ENCODE peak calls at places on chromosomes 7 and 10, in five cellular contexts. P, S, Q, V and W are unnamed samples.
A peak's percentile ranks its signal among the peaks of the same experiment; 100 is the strongest.

GRCh38 chr10:86596266-86596665 is 58.1 kb upstream of the OPN4 start:
- DNase-seq in V (no peak), Q (peak; percentile 31), S (no peak), P (no peak), W (no peak)

GRCh38 chr10:62632071-62632809 is 172.3 kb upstream of the ADO start:
- DNase-seq in S (no peak), P (no peak), Q (no peak), V (no peak), W (peak; percentile 86)

GRCh38 chr10:92839191-92840085 is 8.9 kb upstream of the EXOC6 start:
- DNase-seq in Q (peak; percentile 87), P (peak; percentile 55), V (peak; percentile 91), S (no peak), W (no peak)

GRCh38 chr7:23380556-23380955 is 81.4 kb downstream of the MALSU1 start:
- DNase-seq in Q (no peak), S (no peak), V (no peak), P (no peak), W (no peak)

GRCh38 chr10:114309111-114309651 is 70.1 kb downstream of the VWA2 start:
- DNase-seq in P (no peak), S (no peak), V (peak; percentile 40), Q (peak; percentile 38), W (no peak)

GRCh38 chr7:71775648-71776047 is 636.5 kb downstream of the CALN1 start:
- DNase-seq in Q (no peak), V (no peak), P (no peak), S (no peak), W (no peak)

GRCh38 chr10:119316729-119317097 is 109.3 kb downstream of the GRK5 start:
- DNase-seq in Q (peak; percentile 76), V (peak; percentile 92), S (no peak), P (no peak), W (no peak)

GRCh38 chr10:111116762-111117445 is 40.1 kb downstream of the ADRA2A start:
- DNase-seq in S (no peak), Q (no peak), P (no peak), V (no peak), W (no peak)

GRCh38 chr10:118287076-118287806 is 54.9 kb downstream of the FAM204A start:
- DNase-seq in V (no peak), Q (no peak), S (no peak), P (no peak), W (no peak)

GRCh38 chr7:100546868-100547800 is 8.1 kb downstream of the AGFG2 start:
- DNase-seq in S (no peak), Q (no peak), P (no peak), V (no peak), W (no peak)

GRCh38 chr7:7913506-7913905 is 55.1 kb upstream of the GLCCI1 start:
- DNase-seq in V (peak; percentile 10), P (no peak), S (no peak), Q (no peak), W (no peak)

GRCh38 chr10:91389636-91390512 is 20.3 kb upstream of the HECTD2 start:
- DNase-seq in S (peak; percentile 36), V (peak; percentile 71), P (no peak), Q (peak; percentile 81), W (peak; percentile 37)

DNA sequence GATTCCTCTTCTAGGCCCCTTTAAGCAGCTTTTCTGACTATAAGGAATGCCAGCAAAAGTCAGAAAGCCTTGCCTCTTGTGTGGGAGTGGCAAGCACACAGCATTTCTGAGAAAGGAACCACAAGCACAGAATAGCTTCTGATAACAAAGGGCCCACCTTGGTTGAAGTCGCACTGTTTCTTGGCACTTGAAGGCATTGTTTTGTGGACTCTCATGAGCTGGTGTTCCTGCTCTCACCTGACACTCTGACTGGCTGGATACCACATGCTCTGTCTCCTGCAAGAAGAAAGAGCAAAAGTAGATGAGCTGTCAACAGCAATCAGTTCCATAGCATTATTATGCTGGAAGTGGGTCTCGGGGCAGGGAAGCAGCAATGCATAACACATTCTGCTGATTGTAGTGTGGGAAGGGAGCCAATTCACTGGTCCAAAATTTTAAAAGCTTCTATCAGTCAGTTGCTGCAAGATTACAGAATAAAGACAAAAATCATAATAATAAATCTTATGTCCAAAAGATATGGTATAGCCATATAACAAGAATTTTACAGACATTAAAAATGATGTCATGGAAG is 38.4 kb downstream of the FAM13C start:
- DNase-seq in V (no peak), P (no peak), Q (no peak), S (no peak), W (no peak)
- TF ChIP-seq CTCF in V (no peak), P (no peak), Q (no peak), S (no peak), W (no peak)

GRCh38 chr10:30422296-30422695 is 11.7 kb upstream of the MAP3K8 start:
- DNase-seq in S (no peak), P (no peak), V (no peak), Q (no peak), W (no peak)
- H3K4me3 ChIP-seq in S (no peak overlapping the region), P (no peak overlapping the region), V (no peak overlapping the region), Q (no peak overlapping the region), W (no peak overlapping the region)

GRCh38 chr10:123402021-123402420 is 247.8 kb downstream of the BUB3 start:
- DNase-seq in P (no peak), S (no peak), V (no peak), Q (no peak), W (no peak)

GRCh38 chr10:123408660-123409059 is 254.5 kb downstream of the BUB3 start:
- DNase-seq in P (no peak), Q (no peak), V (no peak), S (no peak), W (no peak)

GRCh38 chr10:123402656-123403055 is 248.5 kb downstream of the BUB3 start:
- DNase-seq in V (no peak), S (no peak), Q (no peak), P (no peak), W (peak; percentile 98)

GRCh38 chr10:123399276-123399839 is 245.2 kb downstream of the BUB3 start:
- DNase-seq in S (no peak), P (no peak), V (no peak), Q (no peak), W (no peak)

GRCh38 chr10:123404357-123404756 is 250.2 kb downstream of the BUB3 start:
- DNase-seq in P (no peak), Q (no peak), S (no peak), V (no peak), W (no peak)
- TF ChIP-seq CTCF in P (no peak), Q (no peak), S (no peak), V (no peak), W (no peak)

GRCh38 chr10:38102889-38103288 is 8.8 kb downstream of the ZNF37A start:
- DNase-seq in P (no peak), V (no peak), S (no peak), Q (no peak), W (no peak)

GRCh38 chr10:38103754-38104153 is 9.6 kb downstream of the ZNF37A start:
- DNase-seq in Q (no peak), S (no peak), V (no peak), P (no peak), W (no peak)
- H3K4me3 ChIP-seq in Q (no peak overlapping the region), S (no peak overlapping the region), V (no peak overlapping the region), P (no peak overlapping the region), W (no peak overlapping the region)

GRCh38 chr10:99296605-99297004 is 32.6 kb upstream of the CNNM1 start:
- DNase-seq in P (no peak), V (no peak), Q (no peak), S (no peak), W (no peak)

GRCh38 chr10:99292159-99292558 is 37.0 kb upstream of the CNNM1 start:
- DNase-seq in S (no peak), P (no peak), Q (no peak), V (peak; percentile 67), W (no peak)

DNA sequence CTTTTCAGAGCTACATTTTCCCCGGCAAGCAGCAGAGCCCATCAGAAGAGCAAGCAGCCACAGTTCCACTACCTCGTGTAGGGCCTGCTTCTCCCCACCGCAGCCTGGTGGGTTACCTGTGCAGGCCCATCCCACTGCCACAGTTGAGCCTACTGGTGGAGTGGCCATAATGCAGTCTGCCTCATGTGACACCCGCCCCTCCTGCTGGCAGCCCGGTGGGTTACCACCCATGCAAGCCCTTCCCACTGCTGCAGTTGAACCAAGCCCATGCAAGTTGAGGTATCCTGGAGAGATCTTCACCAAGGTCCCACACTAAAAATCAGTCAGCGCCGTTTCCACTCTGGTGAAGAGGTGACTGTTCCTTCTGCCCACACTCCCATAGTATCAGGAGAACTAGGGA is 32.1 kb upstream of the CNNM1 start:
- DNase-seq in P (no peak), V (no peak), Q (no peak), S (no peak), W (no peak)
- TF ChIP-seq CTCF in P (no peak), V (no peak), Q (no peak), S (no peak), W (no peak)

GRCh38 chr10:43698156-43698555 is 49.5 kb upstream of the ZNF32 start:
- DNase-seq in Q (no peak), S (no peak), P (no peak), V (no peak), W (no peak)
- H3K4me3 ChIP-seq in Q (no peak overlapping the region), S (no peak overlapping the region), P (no peak overlapping the region), V (no peak overlapping the region), W (no peak overlapping the region)